ENCODE peak calls at places on chromosomes 1 and 21, in four cellular contexts. Y is WERI-Rb-1, S is HCT116, F is right atrium auricular region. O is an unnamed sample. For H3K27me3, the result is how much of the 10 kb centered on the place peaks cover.

GRCh38 chr1:206663832-206664652 is 20.7 kb upstream of the MAPKAPK2 start:
- DNase-seq in F (peak), Y (peak), S (peak), O (peak)

GRCh38 chr1:73194965-73195364 is 912.6 kb upstream of the NEGR1 start:
- DNase-seq in S (no peak), Y (no peak), F (no peak), O (no peak)

GRCh38 chr1:30744060-30744756 is 13.4 kb downstream of the LAPTM5 start:
- DNase-seq in Y (no peak), S (no peak), F (no peak), O (no peak)

GRCh38 chr1:170807432-170807831 is 127.9 kb upstream of the MROH9 start:
- DNase-seq in Y (no peak), F (no peak), S (peak), O (no peak)

GRCh38 chr1:220528049-220528678 is at the start of gene MARK1:
- DNase-seq in F (peak), Y (peak), S (no peak), O (peak)

GRCh38 chr1:91556556-91556955 is 55.9 kb downstream of the CDC7 start:
- DNase-seq in Y (no peak), S (no peak), F (peak), O (no peak)

GRCh38 chr1:89987170-89987819 is 7.6 kb upstream of the ZNF326 start:
- DNase-seq in Y (peak), F (no peak), S (peak), O (peak)

GRCh38 chr1:3350441-3351261 is 103.8 kb upstream of the ARHGEF16 start:
- DNase-seq in Y (no peak), S (no peak), F (no peak), O (no peak)

GRCh38 chr1:91826649-91827048 is 59.3 kb downstream of the TGFBR3 start:
- DNase-seq in S (no peak), F (no peak), Y (no peak), O (no peak)

GRCh38 chr1:4173731-4174130 is 273.7 kb upstream of the C1orf174 start:
- DNase-seq in F (no peak), Y (no peak), S (no peak), O (no peak)

GRCh38 chr1:197614916-197615692 is 160.2 kb downstream of the DENND1B start:
- DNase-seq in Y (peak), S (peak), F (no peak), O (peak)

GRCh38 chr1:153341431-153341934 is 7.2 kb downstream of the PGLYRP4 start:
- DNase-seq in F (no peak), Y (no peak), S (no peak), O (peak)

GRCh38 chr1:231241751-231242150 is 739 bp downstream of the GNPAT start:
- DNase-seq in S (no peak), Y (no peak), F (no peak), O (peak)

GRCh38 chr21:45080639-45081414 is 6.4 kb downstream of the ADARB1 start:
- DNase-seq in Y (no peak), S (no peak), F (no peak), O (peak)

DNA sequence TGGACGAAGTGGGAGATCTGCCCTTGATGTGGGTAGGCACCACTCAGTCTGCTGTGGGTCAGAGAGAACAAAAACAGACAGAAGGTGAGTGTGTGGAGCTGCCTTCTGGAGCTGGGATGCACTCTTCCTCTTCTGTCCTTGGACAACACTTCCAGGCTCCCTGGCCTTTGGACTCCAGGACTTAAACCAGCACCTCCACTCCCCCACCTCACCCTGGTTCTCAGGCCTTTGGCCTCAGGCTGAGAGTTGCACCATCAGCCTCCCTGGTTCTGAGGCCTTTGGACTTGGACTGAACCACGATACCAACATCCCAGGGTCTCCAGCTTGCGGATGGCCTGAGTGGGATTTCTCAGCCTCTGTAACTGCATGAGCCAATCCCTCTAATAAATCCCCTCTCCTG is 68.1 kb upstream of the STUM start:
- DNase-seq in F (no peak), S (no peak), Y (no peak), O (no peak)
- H3K27me3 ChIP-seq in F (under half), S (under half), Y (under half), O (under half)

GRCh38 chr1:12465126-12465525 is 152.9 kb downstream of the DHRS3 start:
- DNase-seq in S (no peak), F (no peak), Y (no peak), O (no peak)
- H3K4me3 ChIP-seq in S (no peak), F (no peak), Y (no peak), O (no peak)

GRCh38 chr1:47225430-47226100 is 6.5 kb downstream of the TAL1 start:
- DNase-seq in F (no peak), S (no peak), Y (no peak), O (peak)
- H3K27me3 ChIP-seq in F (under half), S (under half), Y (half or more), O (half or more)

DNA sequence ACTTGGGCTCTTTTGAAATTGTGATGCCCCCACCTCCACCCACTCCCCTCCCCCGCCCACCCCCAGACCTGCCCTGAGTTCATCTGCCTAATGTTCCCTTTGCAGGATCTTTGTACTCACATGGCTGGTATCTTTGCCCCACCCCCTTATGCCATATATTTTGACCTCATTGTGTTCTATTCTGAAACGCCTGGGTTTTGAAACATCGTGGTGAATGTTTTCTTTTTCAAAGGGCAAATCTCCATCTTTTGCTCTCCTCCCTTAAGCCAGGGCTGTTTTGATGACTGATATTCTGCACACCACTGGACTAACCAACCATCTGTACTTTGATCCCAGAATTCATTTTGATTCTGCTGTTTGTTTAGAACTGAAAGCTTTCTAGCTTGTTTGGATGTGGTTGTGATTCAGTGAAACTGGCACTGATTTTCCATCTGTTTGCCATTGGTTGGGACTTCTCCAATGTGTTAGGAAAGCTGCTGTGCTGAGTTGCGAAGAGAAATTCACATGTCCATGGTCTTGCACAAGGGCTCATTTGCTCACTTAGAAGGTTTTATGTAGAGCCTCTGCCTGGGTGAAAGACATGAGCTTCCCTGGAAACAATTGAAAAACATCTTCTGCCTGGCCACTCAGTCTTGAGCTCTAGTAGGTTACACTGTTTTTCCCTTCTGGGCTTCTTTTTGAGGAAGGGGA is 16.5 kb downstream of the SMAP2 start:
- DNase-seq in Y (no peak), F (no peak), S (no peak), O (no peak)
- H3K4me3 ChIP-seq in Y (no peak), F (no peak), S (no peak), O (peak)

GRCh38 chr1:82991569-82991968 is 1007.4 kb downstream of the TTLL7 start:
- DNase-seq in F (no peak), Y (no peak), S (no peak), O (no peak)

GRCh38 chr1:82994866-82995370 is 1004.0 kb downstream of the TTLL7 start:
- DNase-seq in Y (no peak), F (no peak), S (no peak), O (no peak)
- H3K27me3 ChIP-seq in Y (under half), F (under half), S (under half), O (under half)

GRCh38 chr1:27359822-27360158 is 7.0 kb downstream of the MAP3K6 start:
- DNase-seq in Y (no peak), S (no peak), F (no peak), O (no peak)
- H3K4me3 ChIP-seq in Y (no peak), S (no peak), F (no peak), O (peak)